ENCODE peak calls at places on chromosomes 4 and X, in seven cellular contexts. One of them, this sample, is unnamed.

GRCh38 chrX:119488749-119489148 is 20.5 kb downstream of the SLC25A5 start:
- DNase-seq in BE2C: peak; percentile 61
- DNase-seq in lower lobe of right lung: peak; percentile 47
- DNase-seq in OCI-LY7: peak; percentile 45
- DNase-seq in heart right ventricle: peak; percentile 53
- DNase-seq in PC-3: peak; percentile 74
- DNase-seq in left lung: no peak
- DNase-seq in this sample: peak; percentile 54

GRCh38 chrX:123961268-123962005 is at the start of gene STAG2:
- DNase-seq in heart right ventricle: peak; percentile 83
- DNase-seq in OCI-LY7: peak; percentile 65
- DNase-seq in BE2C: peak; percentile 83
- DNase-seq in PC-3: peak; percentile 79
- DNase-seq in left lung: peak; percentile 84
- DNase-seq in lower lobe of right lung: peak; percentile 80
- DNase-seq in this sample: peak; percentile 96

GRCh38 chrX:46628406-46629371 is 55.1 kb downstream of the CHST7 start:
- DNase-seq in BE2C: no peak
- DNase-seq in lower lobe of right lung: peak; percentile 51
- DNase-seq in PC-3: no peak
- DNase-seq in OCI-LY7: peak; percentile 5
- DNase-seq in heart right ventricle: peak; percentile 25
- DNase-seq in left lung: peak; percentile 76
- DNase-seq in this sample: no peak

GRCh38 chr4:130210871-130211270 is 1114.9 kb downstream of the C4orf33 start:
- DNase-seq in heart right ventricle: no peak
- DNase-seq in lower lobe of right lung: no peak
- DNase-seq in PC-3: peak; percentile 47
- DNase-seq in left lung: no peak
- DNase-seq in BE2C: no peak
- DNase-seq in OCI-LY7: no peak
- DNase-seq in this sample: no peak

GRCh38 chrX:115898382-115899001 is 272.1 kb upstream of the AGTR2 start:
- DNase-seq in PC-3: peak; percentile 46
- DNase-seq in BE2C: peak; percentile 73
- DNase-seq in heart right ventricle: no peak
- DNase-seq in left lung: no peak
- DNase-seq in lower lobe of right lung: no peak
- DNase-seq in OCI-LY7: peak; percentile 29
- DNase-seq in this sample: peak; percentile 51

GRCh38 chr4:25020240-25020639 is 10.5 kb downstream of the LGI2 start:
- DNase-seq in BE2C: no peak
- DNase-seq in lower lobe of right lung: no peak
- DNase-seq in PC-3: peak; percentile 38
- DNase-seq in OCI-LY7: no peak
- DNase-seq in heart right ventricle: no peak
- DNase-seq in left lung: no peak
- DNase-seq in this sample: no peak

GRCh38 chrX:119189586-119189985 is 46.5 kb upstream of the PGRMC1 start:
- DNase-seq in OCI-LY7: no peak
- DNase-seq in left lung: no peak
- DNase-seq in BE2C: no peak
- DNase-seq in heart right ventricle: peak; percentile 50
- DNase-seq in lower lobe of right lung: no peak
- DNase-seq in PC-3: no peak
- DNase-seq in this sample: no peak

GRCh38 chr4:22237155-22237751 is 278.6 kb downstream of the ADGRA3 start:
- DNase-seq in left lung: peak; percentile 50
- DNase-seq in BE2C: peak; percentile 58
- DNase-seq in heart right ventricle: no peak
- DNase-seq in lower lobe of right lung: peak; percentile 44
- DNase-seq in OCI-LY7: no peak
- DNase-seq in PC-3: peak; percentile 37
- DNase-seq in this sample: peak; percentile 16

GRCh38 chrX:13690836-13691235 is 1.9 kb downstream of the RAB9A start:
- DNase-seq in heart right ventricle: no peak
- DNase-seq in lower lobe of right lung: no peak
- DNase-seq in PC-3: peak; percentile 42
- DNase-seq in left lung: no peak
- DNase-seq in BE2C: no peak
- DNase-seq in OCI-LY7: peak; percentile 21
- DNase-seq in this sample: no peak
- H3K4me3 ChIP-seq in heart right ventricle: peak overlapping the region; percentile 77
- H3K4me3 ChIP-seq in lower lobe of right lung: peak overlapping the region; percentile 63
- H3K4me3 ChIP-seq in PC-3: peak overlapping the region; percentile 99
- H3K4me3 ChIP-seq in left lung: peak overlapping the region; percentile 60
- H3K4me3 ChIP-seq in BE2C: peak overlapping the region; percentile 85
- H3K4me3 ChIP-seq in OCI-LY7: peak overlapping the region; percentile 92
- H3K4me3 ChIP-seq in this sample: peak overlapping the region; percentile 82

GRCh38 chr4:173174184-173175156 is 5.9 kb downstream of the GALNT7 start:
- DNase-seq in lower lobe of right lung: no peak
- DNase-seq in heart right ventricle: no peak
- DNase-seq in PC-3: peak; percentile 10
- DNase-seq in left lung: no peak
- DNase-seq in OCI-LY7: peak; percentile 26
- DNase-seq in BE2C: no peak
- DNase-seq in this sample: no peak

GRCh38 chr4:173181769-173182374 is 13.3 kb downstream of the GALNT7 start:
- DNase-seq in PC-3: peak; percentile 77
- DNase-seq in BE2C: no peak
- DNase-seq in left lung: no peak
- DNase-seq in lower lobe of right lung: no peak
- DNase-seq in heart right ventricle: no peak
- DNase-seq in OCI-LY7: no peak
- DNase-seq in this sample: no peak

GRCh38 chr4:173176010-173176409 is 7.4 kb downstream of the GALNT7 start:
- DNase-seq in PC-3: no peak
- DNase-seq in left lung: no peak
- DNase-seq in heart right ventricle: no peak
- DNase-seq in OCI-LY7: no peak
- DNase-seq in BE2C: no peak
- DNase-seq in lower lobe of right lung: no peak
- DNase-seq in this sample: no peak

GRCh38 chr4:173177232-173177631 is 8.6 kb downstream of the GALNT7 start:
- DNase-seq in lower lobe of right lung: no peak
- DNase-seq in BE2C: no peak
- DNase-seq in PC-3: no peak
- DNase-seq in OCI-LY7: no peak
- DNase-seq in heart right ventricle: no peak
- DNase-seq in left lung: no peak
- DNase-seq in this sample: no peak

DNA sequence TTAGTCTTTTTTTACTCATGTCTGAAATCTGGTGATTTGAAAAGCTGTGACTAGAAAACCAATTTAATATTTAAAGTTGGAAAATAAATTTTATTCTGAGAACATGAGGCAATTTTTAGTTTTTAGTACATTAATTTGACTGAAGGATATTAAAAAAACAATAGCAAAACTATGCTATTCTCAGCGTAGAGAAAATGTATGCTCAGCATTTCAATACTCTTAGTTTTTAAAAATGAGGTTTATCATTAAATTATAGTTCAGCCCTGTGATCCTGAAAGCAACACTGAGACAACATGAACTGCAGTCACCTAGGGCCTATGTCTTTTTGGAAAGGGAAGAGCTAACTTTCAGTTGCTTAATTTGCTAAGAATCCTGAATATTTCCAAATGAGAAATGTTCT is 9.5 kb downstream of the GALNT7 start:
- DNase-seq in OCI-LY7: no peak
- DNase-seq in BE2C: no peak
- DNase-seq in lower lobe of right lung: no peak
- DNase-seq in left lung: no peak
- DNase-seq in PC-3: no peak
- DNase-seq in heart right ventricle: no peak
- DNase-seq in this sample: no peak
- H3K4me1 ChIP-seq in OCI-LY7: peaks cover 33% of the 10 kb centered on the region
- H3K4me1 ChIP-seq in BE2C: no peaks in the 10 kb centered on the region
- H3K4me1 ChIP-seq in lower lobe of right lung: peaks cover 9% of the 10 kb centered on the region
- H3K4me1 ChIP-seq in left lung: peaks cover 35% of the 10 kb centered on the region
- H3K4me1 ChIP-seq in PC-3: peaks cover 55% of the 10 kb centered on the region
- H3K4me1 ChIP-seq in heart right ventricle: no peaks in the 10 kb centered on the region
- H3K4me1 ChIP-seq in this sample: no peaks in the 10 kb centered on the region

GRCh38 chr4:108624263-108625056 is 4.1 kb downstream of the RPL34 start:
- DNase-seq in PC-3: no peak
- DNase-seq in left lung: no peak
- DNase-seq in heart right ventricle: no peak
- DNase-seq in lower lobe of right lung: no peak
- DNase-seq in OCI-LY7: no peak
- DNase-seq in BE2C: no peak
- DNase-seq in this sample: no peak

GRCh38 chr4:108622828-108623227 is 2.5 kb downstream of the RPL34 start:
- DNase-seq in left lung: no peak
- DNase-seq in PC-3: no peak
- DNase-seq in lower lobe of right lung: no peak
- DNase-seq in BE2C: no peak
- DNase-seq in heart right ventricle: no peak
- DNase-seq in OCI-LY7: no peak
- DNase-seq in this sample: no peak

GRCh38 chr4:108622022-108622421 is 1.6 kb downstream of the RPL34 start:
- DNase-seq in PC-3: no peak
- DNase-seq in lower lobe of right lung: no peak
- DNase-seq in BE2C: no peak
- DNase-seq in left lung: no peak
- DNase-seq in heart right ventricle: no peak
- DNase-seq in OCI-LY7: no peak
- DNase-seq in this sample: no peak

GRCh38 chr4:108628411-108628810 is 8.0 kb downstream of the RPL34 start:
- DNase-seq in OCI-LY7: no peak
- DNase-seq in BE2C: no peak
- DNase-seq in left lung: no peak
- DNase-seq in PC-3: no peak
- DNase-seq in heart right ventricle: no peak
- DNase-seq in lower lobe of right lung: no peak
- DNase-seq in this sample: no peak

GRCh38 chr4:108626056-108626455 is 5.7 kb downstream of the RPL34 start:
- DNase-seq in OCI-LY7: no peak
- DNase-seq in lower lobe of right lung: no peak
- DNase-seq in PC-3: no peak
- DNase-seq in left lung: no peak
- DNase-seq in BE2C: no peak
- DNase-seq in heart right ventricle: no peak
- DNase-seq in this sample: no peak
- H3K36me3 ChIP-seq in OCI-LY7: peaks cover 99% of the 10 kb centered on the region
- H3K36me3 ChIP-seq in lower lobe of right lung: peaks cover 95% of the 10 kb centered on the region
- H3K36me3 ChIP-seq in PC-3: peaks cover 58% of the 10 kb centered on the region
- H3K36me3 ChIP-seq in left lung: no peaks in the 10 kb centered on the region
- H3K36me3 ChIP-seq in BE2C: peaks cover 100% of the 10 kb centered on the region
- H3K36me3 ChIP-seq in heart right ventricle: peaks cover 12% of the 10 kb centered on the region
- H3K36me3 ChIP-seq in this sample: peaks cover 100% of the 10 kb centered on the region

DNA sequence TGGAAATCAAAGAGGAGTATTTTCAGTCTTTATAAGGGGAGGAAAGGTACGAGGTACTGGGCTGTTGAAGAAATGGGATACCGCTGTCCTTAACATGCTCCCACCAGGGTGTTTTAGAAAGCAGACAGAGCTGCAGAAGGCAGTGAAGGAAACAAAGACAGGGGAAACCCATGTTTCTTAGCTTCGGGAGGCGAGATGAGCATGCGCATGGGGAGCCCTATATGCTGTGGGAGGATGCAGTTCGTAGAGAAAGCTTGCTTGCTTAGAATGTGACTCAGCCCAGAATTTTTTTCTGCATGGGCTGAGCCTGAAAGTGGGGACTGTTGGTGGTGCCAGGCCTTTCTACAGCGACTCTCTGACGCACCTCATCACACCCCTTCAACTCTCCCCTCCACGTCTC is 28.8 kb upstream of the SCOC start:
- DNase-seq in heart right ventricle: no peak
- DNase-seq in OCI-LY7: no peak
- DNase-seq in BE2C: no peak
- DNase-seq in left lung: no peak
- DNase-seq in PC-3: no peak
- DNase-seq in lower lobe of right lung: no peak
- DNase-seq in this sample: no peak
- H3K4me3 ChIP-seq in heart right ventricle: no peak overlapping the region
- H3K4me3 ChIP-seq in OCI-LY7: no peak overlapping the region
- H3K4me3 ChIP-seq in BE2C: no peak overlapping the region
- H3K4me3 ChIP-seq in left lung: no peak overlapping the region
- H3K4me3 ChIP-seq in PC-3: no peak overlapping the region
- H3K4me3 ChIP-seq in lower lobe of right lung: no peak overlapping the region
- H3K4me3 ChIP-seq in this sample: no peak overlapping the region

GRCh38 chrX:65705439-65705838 is 38.0 kb downstream of the MSN start:
- DNase-seq in heart right ventricle: no peak
- DNase-seq in BE2C: no peak
- DNase-seq in OCI-LY7: no peak
- DNase-seq in lower lobe of right lung: no peak
- DNase-seq in left lung: no peak
- DNase-seq in PC-3: no peak
- DNase-seq in this sample: no peak

GRCh38 chrX:65707153-65707552 is 39.7 kb downstream of the MSN start:
- DNase-seq in BE2C: no peak
- DNase-seq in OCI-LY7: no peak
- DNase-seq in left lung: no peak
- DNase-seq in PC-3: no peak
- DNase-seq in lower lobe of right lung: no peak
- DNase-seq in heart right ventricle: no peak
- DNase-seq in this sample: no peak

GRCh38 chrX:65712005-65712861 is 44.8 kb downstream of the MSN start:
- DNase-seq in PC-3: no peak
- DNase-seq in lower lobe of right lung: no peak
- DNase-seq in heart right ventricle: no peak
- DNase-seq in OCI-LY7: no peak
- DNase-seq in left lung: no peak
- DNase-seq in BE2C: no peak
- DNase-seq in this sample: no peak

GRCh38 chrX:65702956-65703355 is 35.5 kb downstream of the MSN start:
- DNase-seq in lower lobe of right lung: no peak
- DNase-seq in heart right ventricle: no peak
- DNase-seq in OCI-LY7: no peak
- DNase-seq in left lung: no peak
- DNase-seq in PC-3: no peak
- DNase-seq in BE2C: no peak
- DNase-seq in this sample: no peak

GRCh38 chrX:65706041-65706828 is 38.8 kb downstream of the MSN start:
- DNase-seq in lower lobe of right lung: no peak
- DNase-seq in PC-3: peak; percentile 69
- DNase-seq in BE2C: no peak
- DNase-seq in heart right ventricle: peak; percentile 59
- DNase-seq in left lung: no peak
- DNase-seq in OCI-LY7: no peak
- DNase-seq in this sample: no peak
- H3K4me1 ChIP-seq in lower lobe of right lung: peaks cover 51% of the 10 kb centered on the region
- H3K4me1 ChIP-seq in PC-3: peaks cover 39% of the 10 kb centered on the region
- H3K4me1 ChIP-seq in BE2C: no peaks in the 10 kb centered on the region
- H3K4me1 ChIP-seq in heart right ventricle: peaks cover 2% of the 10 kb centered on the region
- H3K4me1 ChIP-seq in left lung: peaks cover 66% of the 10 kb centered on the region
- H3K4me1 ChIP-seq in OCI-LY7: peaks cover 49% of the 10 kb centered on the region
- H3K4me1 ChIP-seq in this sample: no peaks in the 10 kb centered on the region

GRCh38 chrX:53561912-53562311 is 124.6 kb downstream of the HUWE1 start:
- DNase-seq in left lung: no peak
- DNase-seq in heart right ventricle: no peak
- DNase-seq in PC-3: no peak
- DNase-seq in lower lobe of right lung: no peak
- DNase-seq in BE2C: no peak
- DNase-seq in OCI-LY7: no peak
- DNase-seq in this sample: no peak
- H3K36me3 ChIP-seq in left lung: no peaks in the 10 kb centered on the region
- H3K36me3 ChIP-seq in heart right ventricle: no peaks in the 10 kb centered on the region
- H3K36me3 ChIP-seq in PC-3: peaks cover 95% of the 10 kb centered on the region
- H3K36me3 ChIP-seq in lower lobe of right lung: peaks cover 98% of the 10 kb centered on the region
- H3K36me3 ChIP-seq in BE2C: peaks cover 82% of the 10 kb centered on the region
- H3K36me3 ChIP-seq in OCI-LY7: peaks cover 98% of the 10 kb centered on the region
- H3K36me3 ChIP-seq in this sample: peaks cover 98% of the 10 kb centered on the region